ENCODE peak calls at places on chromosomes 6 and 20, in ten cellular contexts. J, N, K, M, C, Z, V, X, Y and P are unnamed samples.

GRCh38 chr6:137765044-137765443 is 102.0 kb upstream of the TNFAIP3 start:
- DNase-seq in M (no peak), K (peak), N (no peak), C (no peak), V (no peak), Z (no peak), J (no peak), Y (no peak), X (no peak), P (no peak)

GRCh38 chr6:50093116-50093937 is 43.6 kb upstream of the DEFB112 start:
- DNase-seq in Z (no peak), J (no peak), V (no peak), K (no peak), C (no peak), Y (no peak), X (no peak), M (no peak), N (no peak), P (no peak)

GRCh38 chr6:84460491-84460890 is 233.0 kb upstream of the CEP162 start:
- DNase-seq in Z (no peak), N (no peak), Y (no peak), X (no peak), V (no peak), J (peak), C (no peak), M (no peak), K (no peak), P (no peak)

GRCh38 chr6:78300885-78301284 is 566.5 kb upstream of the IRAK1BP1 start:
- DNase-seq in M (no peak), Y (no peak), Z (no peak), K (no peak), N (no peak), C (no peak), V (no peak), J (no peak), X (no peak), P (no peak)

GRCh38 chr6:119346914-119347313 is 2.6 kb downstream of the MAN1A1 start:
- DNase-seq in Y (no peak), M (no peak), X (no peak), C (no peak), V (no peak), J (no peak), Z (no peak), K (no peak), N (no peak), P (no peak)

GRCh38 chr6:134495893-134496253 is 178.0 kb upstream of the SGK1 start:
- DNase-seq in C (no peak), Z (no peak), Y (no peak), M (no peak), K (peak), N (no peak), J (peak), X (no peak), V (no peak), P (no peak)

GRCh38 chr6:16667509-16667908 is 93.8 kb downstream of the ATXN1 start:
- DNase-seq in V (no peak), K (peak), C (no peak), Y (no peak), Z (no peak), N (no peak), J (no peak), X (no peak), M (no peak), P (no peak)

GRCh38 chr6:109239918-109240321 is 142.3 kb downstream of the CD164 start:
- DNase-seq in X (no peak), Z (no peak), J (no peak), Y (no peak), C (no peak), N (no peak), V (no peak), M (no peak), K (no peak), P (no peak)

GRCh38 chr6:122553697-122554096 is 56.5 kb upstream of the PKIB start:
- DNase-seq in K (no peak), Z (no peak), M (no peak), Y (no peak), X (no peak), J (no peak), V (no peak), N (no peak), C (no peak), P (no peak)

GRCh38 chr20:53716385-53716784 is 122.7 kb upstream of the ZNF217 start:
- DNase-seq in M (no peak), K (no peak), C (no peak), N (no peak), X (no peak), V (no peak), Z (no peak), J (no peak), Y (no peak), P (no peak)

GRCh38 chr20:33909331-33909921 is 84.3 kb upstream of the RALY start:
- DNase-seq in J (peak), X (no peak), M (no peak), C (no peak), V (no peak), Z (no peak), Y (no peak), N (no peak), K (peak), P (no peak)

GRCh38 chr6:81570673-81571072 is 181.8 kb downstream of the TENT5A start:
- DNase-seq in K (no peak), N (no peak), X (no peak), Y (no peak), V (no peak), J (no peak), C (no peak), Z (no peak), M (no peak), P (no peak)

GRCh38 chr6:156876302-156876701 is 99.1 kb downstream of the ARID1B start:
- DNase-seq in Y (no peak), C (no peak), J (no peak), V (no peak), K (peak), N (no peak), Z (no peak), X (peak), M (no peak), P (no peak)

GRCh38 chr6:43452896-43453295 is 2.5 kb downstream of the DLK2 start:
- DNase-seq in M (no peak), Y (no peak), Z (no peak), J (no peak), X (no peak), V (no peak), N (no peak), C (no peak), K (no peak), P (no peak)

GRCh38 chr6:139251377-139252017 is 40.3 kb downstream of the TXLNB start:
- DNase-seq in Z (no peak), M (no peak), C (no peak), K (no peak), Y (no peak), N (peak), X (no peak), J (no peak), V (no peak), P (no peak)

GRCh38 chr6:6886160-6886885 is 221.4 kb upstream of the RREB1 start:
- DNase-seq in N (peak), K (no peak), C (no peak), Z (no peak), Y (peak), X (no peak), V (no peak), M (no peak), J (no peak), P (no peak)

GRCh38 chr20:13638162-13638495 is 603 bp downstream of the TASP1 start:
- DNase-seq in J (peak), X (no peak), Z (no peak), C (no peak), V (no peak), K (peak), M (no peak), N (no peak), Y (no peak), P (no peak)

GRCh38 chr20:59661621-59662020 is 57.3 kb downstream of the PHACTR3 start:
- DNase-seq in J (no peak), N (no peak), C (no peak), Z (no peak), Y (no peak), K (no peak), X (no peak), M (no peak), V (no peak), P (no peak)

GRCh38 chr6:137488736-137489409 is 5.3 kb downstream of the OLIG3 start:
- DNase-seq in Y (peak), N (no peak), J (no peak), Z (no peak), C (no peak), V (peak), K (no peak), M (no peak), X (peak), P (no peak)

GRCh38 chr6:36657942-36658544 is 20.5 kb upstream of the CDKN1A start:
- DNase-seq in J (no peak), X (no peak), N (no peak), Z (peak), V (no peak), M (no peak), Y (no peak), C (no peak), K (peak), P (no peak)

GRCh38 chr20:1569417-1569861 is 11.9 kb upstream of the SIRPD start:
- DNase-seq in J (no peak), Y (no peak), Z (no peak), X (no peak), N (no peak), K (peak), V (no peak), M (no peak), C (no peak), P (no peak)

GRCh38 chr6:124870611-124871201 is 91.5 kb upstream of the RNF217 start:
- DNase-seq in Z (no peak), K (peak), C (no peak), J (peak), Y (no peak), X (no peak), N (no peak), V (no peak), M (no peak), P (no peak)

GRCh38 chr6:79737172-79737571 is 106.0 kb downstream of the SH3BGRL2 start:
- DNase-seq in C (no peak), K (no peak), M (no peak), V (peak), Z (no peak), J (peak), Y (no peak), N (no peak), X (no peak), P (no peak)

GRCh38 chr6:39824030-39824926 is 32.1 kb downstream of the DAAM2 start:
- DNase-seq in C (no peak), V (no peak), J (no peak), X (peak), Z (no peak), K (no peak), M (no peak), Y (no peak), N (peak), P (no peak)

GRCh38 chr6:50994026-50994720 is 175.5 kb downstream of the TFAP2B start:
- DNase-seq in J (no peak), M (no peak), C (no peak), X (no peak), K (no peak), V (no peak), N (no peak), Y (no peak), Z (no peak), P (no peak)

GRCh38 chr6:117890172-117890571 is 16.9 kb upstream of the SLC35F1 start:
- DNase-seq in Z (no peak), Y (no peak), N (no peak), C (no peak), V (no peak), K (no peak), J (no peak), M (no peak), X (no peak), P (no peak)

GRCh38 chr6:95087394-95088097 is 489.8 kb upstream of the MANEA start:
- DNase-seq in C (no peak), V (no peak), X (no peak), N (no peak), M (no peak), J (peak), Z (no peak), K (peak), Y (no peak), P (no peak)

GRCh38 chr6:84773431-84774173 is 9.2 kb upstream of the TBX18 start:
- DNase-seq in K (no peak), J (peak), Z (no peak), X (peak), V (peak), Y (peak), C (peak), M (no peak), N (peak), P (no peak)

GRCh38 chr6:26165261-26165790 is 78.1 kb downstream of the HFE start:
- DNase-seq in K (no peak), X (no peak), Y (no peak), M (no peak), C (no peak), J (no peak), Z (no peak), V (no peak), N (no peak), P (no peak)

GRCh38 chr20:6588296-6588695 is 179.2 kb upstream of the BMP2 start:
- DNase-seq in C (no peak), X (no peak), J (peak), V (no peak), K (peak), Z (no peak), N (no peak), M (no peak), Y (no peak), P (no peak)

GRCh38 chr6:170575250-170575649 is 9.2 kb downstream of the PDCD2 start:
- DNase-seq in M (no peak), C (no peak), K (peak), Z (no peak), J (peak), X (no peak), Y (no peak), N (no peak), V (no peak), P (no peak)

GRCh38 chr6:79927758-79928157 is 19.6 kb downstream of the ELOVL4 start:
- DNase-seq in X (no peak), Y (no peak), J (no peak), N (no peak), K (no peak), V (no peak), M (no peak), C (no peak), Z (no peak), P (no peak)

GRCh38 chr6:148497256-148497655 is 154.6 kb downstream of the SASH1 start:
- DNase-seq in J (peak), Z (no peak), M (no peak), N (no peak), K (peak), V (no peak), C (no peak), X (no peak), Y (no peak), P (no peak)

GRCh38 chr20:51339721-51340450 is 202.6 kb downstream of the NFATC2 start:
- DNase-seq in Y (no peak), Z (no peak), M (no peak), N (no peak), C (no peak), X (no peak), V (no peak), J (no peak), K (no peak), P (no peak)

GRCh38 chr6:1004885-1005635 is 306.8 kb upstream of the FOXQ1 start:
- DNase-seq in X (no peak), Z (no peak), K (no peak), M (no peak), C (no peak), N (no peak), Y (no peak), V (no peak), J (no peak), P (no peak)

GRCh38 chr20:48787861-48788375 is 39.9 kb downstream of the PREX1 start:
- DNase-seq in Y (no peak), K (peak), C (no peak), Z (peak), M (no peak), V (no peak), X (no peak), N (no peak), J (peak), P (no peak)

GRCh38 chr20:25309395-25310267 is 61.7 kb downstream of the PYGB start:
- DNase-seq in J (peak), K (peak), Z (no peak), X (no peak), N (peak), M (no peak), Y (peak), V (no peak), C (no peak), P (peak)

GRCh38 chr6:41644297-41644879 is 6.1 kb downstream of the MDFI start:
- DNase-seq in Z (no peak), Y (peak), X (no peak), M (peak), V (peak), N (no peak), K (no peak), J (no peak), C (no peak), P (no peak)

DNA sequence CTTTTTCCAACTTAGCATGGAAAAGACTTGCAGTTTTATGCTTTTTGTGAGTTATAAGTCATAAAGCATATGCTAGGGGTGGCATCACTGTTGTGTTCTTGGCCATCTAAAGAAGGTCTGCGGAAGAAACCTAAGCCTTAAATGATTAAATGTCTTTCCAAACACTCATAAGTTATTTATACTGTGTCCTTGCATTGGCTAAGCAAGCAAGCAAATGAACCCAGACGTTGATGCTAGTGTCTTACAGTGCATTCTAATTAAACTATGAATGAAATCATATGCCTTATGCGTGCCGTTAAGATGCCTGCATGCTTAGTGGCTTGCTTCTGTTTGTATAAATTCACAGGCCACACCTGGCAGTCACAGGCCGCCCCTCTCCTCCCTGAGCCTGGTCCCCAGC is 49.8 kb downstream of the RIN2 start:
- DNase-seq in Z (no peak), X (no peak), J (no peak), Y (no peak), N (no peak), M (no peak), K (no peak), C (no peak), V (no peak), P (no peak)
- TF ChIP-seq CTCF in Z (no peak), X (no peak), J (no peak), Y (no peak), N (no peak), M (no peak), K (no peak), C (no peak), V (no peak), P (no peak)

DNA sequence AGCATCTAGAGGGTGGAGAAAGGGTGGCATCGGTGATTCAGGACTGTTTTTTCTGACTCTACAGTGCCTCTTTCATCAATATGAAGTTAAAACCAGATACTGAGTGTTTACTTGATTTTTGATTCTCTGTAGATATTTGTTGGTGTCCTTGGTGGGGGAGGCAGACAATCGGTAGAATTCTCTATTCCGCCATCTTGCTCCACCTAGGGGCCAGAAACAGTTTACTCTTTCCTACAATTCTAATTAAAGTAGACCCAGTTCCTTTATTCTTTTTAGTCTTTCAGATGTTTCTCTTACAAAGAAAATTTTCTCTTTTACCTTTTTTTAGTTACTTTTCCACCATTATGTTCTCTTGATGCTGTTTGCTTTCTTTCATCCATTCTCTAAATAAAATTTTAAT is 162.1 kb upstream of the RAB32 start:
- DNase-seq in Z (no peak), J (peak), M (no peak), Y (no peak), X (no peak), N (no peak), K (no peak), V (no peak), C (no peak), P (no peak)
- TF ChIP-seq CTCF in Z (no peak), J (peak), M (no peak), Y (no peak), X (no peak), N (no peak), K (peak), V (peak), C (no peak), P (no peak)

GRCh38 chr6:110990835-110991576 is 9.2 kb downstream of the RPF2 start:
- DNase-seq in X (no peak), K (no peak), V (no peak), J (no peak), C (no peak), M (no peak), N (no peak), Z (no peak), Y (no peak), P (no peak)
- TF ChIP-seq CTCF in X (no peak), K (no peak), V (no peak), J (no peak), C (no peak), M (peak), N (no peak), Z (no peak), Y (no peak), P (no peak)

GRCh38 chr6:113184291-113184690 is 672.9 kb upstream of the MARCKS start:
- DNase-seq in C (no peak), Y (no peak), K (peak), V (no peak), M (no peak), X (no peak), N (no peak), J (peak), Z (no peak), P (no peak)
- TF ChIP-seq CTCF in C (no peak), Y (no peak), K (peak), V (no peak), M (no peak), X (no peak), N (no peak), J (peak), Z (no peak), P (no peak)

GRCh38 chr6:97925504-97925903 is 642.5 kb upstream of the MMS22L start:
- DNase-seq in V (no peak), N (no peak), Y (no peak), X (no peak), K (peak), Z (no peak), J (no peak), M (no peak), C (no peak), P (no peak)
- TF ChIP-seq CTCF in V (no peak), N (no peak), Y (no peak), X (no peak), K (no peak), Z (no peak), J (no peak), M (peak), C (peak), P (no peak)

GRCh38 chr6:73309784-73310502 is 44.1 kb downstream of the DPPA5 start:
- DNase-seq in J (peak), C (peak), M (peak), Y (peak), Z (peak), V (peak), X (peak), N (peak), K (peak), P (peak)
- TF ChIP-seq CTCF in J (peak), C (peak), M (no peak), Y (peak), Z (peak), V (peak), X (no peak), N (peak), K (peak), P (peak)

DNA sequence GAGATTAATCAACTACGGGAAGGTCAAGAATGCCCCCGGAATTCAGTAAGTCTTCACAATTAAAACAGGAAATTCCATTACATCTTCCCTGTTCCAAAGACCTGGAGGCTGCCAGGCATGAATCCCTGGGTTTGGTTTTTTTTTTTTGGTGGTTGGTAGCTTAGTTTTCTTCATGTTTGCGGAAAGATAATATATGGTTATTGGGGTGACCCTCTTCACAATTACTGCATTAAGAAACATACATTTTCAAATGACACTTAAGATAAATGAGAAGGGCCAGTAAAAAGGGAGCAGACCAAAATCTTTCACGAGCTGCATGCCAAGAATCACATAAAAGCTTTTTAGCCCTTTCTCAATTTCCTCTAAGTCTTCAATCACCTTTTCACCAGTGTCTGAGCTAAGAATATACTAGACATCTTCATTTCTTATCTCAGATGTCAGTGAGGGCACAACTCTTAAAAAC is 64.0 kb downstream of the KIF13A start:
- DNase-seq in K (no peak), Z (no peak), X (no peak), M (no peak), Y (no peak), C (no peak), V (no peak), N (no peak), J (peak), P (no peak)
- TF ChIP-seq CTCF in K (no peak), Z (no peak), X (no peak), M (no peak), Y (no peak), C (no peak), V (no peak), N (no peak), J (no peak), P (no peak)

GRCh38 chr20:8811801-8812594 is 256.9 kb upstream of the PLCB4 start:
- DNase-seq in M (no peak), K (no peak), C (no peak), Y (no peak), X (no peak), Z (no peak), N (no peak), J (no peak), V (no peak), P (no peak)
- TF ChIP-seq CTCF in M (no peak), K (no peak), C (no peak), Y (no peak), X (no peak), Z (no peak), N (no peak), J (no peak), V (no peak), P (no peak)